ENCODE peak calls at places on chromosomes 12 and 14, in four cellular contexts. One of them, this sample, is unnamed.

GRCh38 chr14:61337893-61338292 is 16.5 kb downstream of the PRKCH start:
- DNase-seq in A549: no peak
- DNase-seq in K562: no peak
- DNase-seq in SK-N-SH: no peak
- DNase-seq in this sample: no peak

GRCh38 chr14:65961004-65961403 is 525.2 kb upstream of the CCDC196 start:
- DNase-seq in A549: peak
- DNase-seq in K562: peak
- DNase-seq in SK-N-SH: peak
- DNase-seq in this sample: peak

GRCh38 chr14:55975281-55975905 is 142.8 kb upstream of the PELI2 start:
- DNase-seq in A549: no peak
- DNase-seq in K562: no peak
- DNase-seq in SK-N-SH: no peak
- DNase-seq in this sample: no peak

GRCh38 chr14:75295491-75296338 is 17.1 kb downstream of the FOS start:
- DNase-seq in A549: peak
- DNase-seq in K562: peak
- DNase-seq in SK-N-SH: peak
- DNase-seq in this sample: no peak

GRCh38 chr12:12267801-12268200 is 957 bp upstream of the LRP6 start:
- DNase-seq in A549: peak
- DNase-seq in K562: no peak
- DNase-seq in SK-N-SH: peak
- DNase-seq in this sample: no peak

GRCh38 chr12:116366824-116367223 is 89.3 kb upstream of the MED13L start:
- DNase-seq in A549: no peak
- DNase-seq in K562: no peak
- DNase-seq in SK-N-SH: no peak
- DNase-seq in this sample: no peak

GRCh38 chr12:48969847-48970701 is 1.5 kb downstream of the WNT10B start:
- DNase-seq in A549: no peak
- DNase-seq in K562: peak
- DNase-seq in SK-N-SH: peak
- DNase-seq in this sample: no peak

GRCh38 chr14:100677925-100678765 is 48.5 kb upstream of the DLK1 start:
- DNase-seq in A549: no peak
- DNase-seq in K562: peak
- DNase-seq in SK-N-SH: peak
- DNase-seq in this sample: no peak

GRCh38 chr14:22178330-22178981 is 410.6 kb downstream of the DAD1 start:
- DNase-seq in A549: no peak
- DNase-seq in K562: no peak
- DNase-seq in SK-N-SH: no peak
- DNase-seq in this sample: no peak

GRCh38 chr12:107398101-107398500 is 287.5 kb upstream of the PWP1 start:
- DNase-seq in A549: no peak
- DNase-seq in K562: no peak
- DNase-seq in SK-N-SH: peak
- DNase-seq in this sample: no peak

GRCh38 chr12:95857799-95858198 is 953 bp upstream of the SNRPF start:
- DNase-seq in A549: no peak
- DNase-seq in K562: no peak
- DNase-seq in SK-N-SH: no peak
- DNase-seq in this sample: no peak

GRCh38 chr12:29818925-29819324 is 35.2 kb upstream of the TMTC1 start:
- DNase-seq in A549: no peak
- DNase-seq in K562: no peak
- DNase-seq in SK-N-SH: no peak
- DNase-seq in this sample: no peak

GRCh38 chr12:55997535-55997859 is 421 bp downstream of the SUOX start:
- DNase-seq in A549: no peak
- DNase-seq in K562: no peak
- DNase-seq in SK-N-SH: no peak
- DNase-seq in this sample: no peak

GRCh38 chr12:70327541-70327940 is 38.5 kb upstream of the KCNMB4 start:
- DNase-seq in A549: no peak
- DNase-seq in K562: no peak
- DNase-seq in SK-N-SH: no peak
- DNase-seq in this sample: no peak

GRCh38 chr14:34971381-34971780 is 11.4 kb upstream of the SRP54 start:
- DNase-seq in A549: no peak
- DNase-seq in K562: no peak
- DNase-seq in SK-N-SH: no peak
- DNase-seq in this sample: no peak

GRCh38 chr14:92310776-92311375 is 12.1 kb upstream of the SLC24A4 start:
- DNase-seq in A549: no peak
- DNase-seq in K562: no peak
- DNase-seq in SK-N-SH: no peak
- DNase-seq in this sample: no peak

GRCh38 chr12:27779416-27779815 is 617 bp upstream of the KLHL42 start:
- DNase-seq in A549: peak
- DNase-seq in K562: no peak
- DNase-seq in SK-N-SH: peak
- DNase-seq in this sample: no peak

GRCh38 chr12:131231194-131231980 is 277.7 kb downstream of the ADGRD1 start:
- DNase-seq in A549: no peak
- DNase-seq in K562: peak
- DNase-seq in SK-N-SH: no peak
- DNase-seq in this sample: no peak

GRCh38 chr12:124523071-124523470 is 44.3 kb downstream of the NCOR2 start:
- DNase-seq in A549: no peak
- DNase-seq in K562: no peak
- DNase-seq in SK-N-SH: no peak
- DNase-seq in this sample: no peak

GRCh38 chr12:20716037-20716436 is 20.9 kb downstream of the SLCO1C1 start:
- DNase-seq in A549: no peak
- DNase-seq in K562: no peak
- DNase-seq in SK-N-SH: no peak
- DNase-seq in this sample: no peak

GRCh38 chr14:60008042-60008441 is 83.7 kb upstream of the PCNX4 start:
- DNase-seq in A549: no peak
- DNase-seq in K562: no peak
- DNase-seq in SK-N-SH: no peak
- DNase-seq in this sample: no peak

GRCh38 chr12:47328831-47329545 is 249.2 kb upstream of the AMIGO2 start:
- DNase-seq in A549: no peak
- DNase-seq in K562: no peak
- DNase-seq in SK-N-SH: no peak
- DNase-seq in this sample: no peak

GRCh38 chr12:124680863-124681778 is 113.7 kb upstream of the NCOR2 start:
- DNase-seq in A549: peak
- DNase-seq in K562: peak
- DNase-seq in SK-N-SH: peak
- DNase-seq in this sample: peak

GRCh38 chr12:57224973-57225679 is 4.4 kb upstream of the SHMT2 start:
- DNase-seq in A549: no peak
- DNase-seq in K562: no peak
- DNase-seq in SK-N-SH: no peak
- DNase-seq in this sample: peak

GRCh38 chr12:124832856-124833255 is 30.8 kb downstream of the SCARB1 start:
- DNase-seq in A549: no peak
- DNase-seq in K562: no peak
- DNase-seq in SK-N-SH: no peak
- DNase-seq in this sample: no peak

GRCh38 chr12:52461693-52462092 is 9.7 kb upstream of the KRT6B start:
- DNase-seq in A549: no peak
- DNase-seq in K562: no peak
- DNase-seq in SK-N-SH: no peak
- DNase-seq in this sample: no peak

GRCh38 chr12:53047221-53048032 is 2.4 kb upstream of the TNS2 start:
- DNase-seq in A549: peak
- DNase-seq in K562: peak
- DNase-seq in SK-N-SH: peak
- DNase-seq in this sample: peak

GRCh38 chr14:74062809-74063150 is 21.5 kb downstream of the ALDH6A1 start:
- DNase-seq in A549: no peak
- DNase-seq in K562: no peak
- DNase-seq in SK-N-SH: no peak
- DNase-seq in this sample: no peak

GRCh38 chr12:69534389-69534822 is 50.9 kb upstream of the CCT2 start:
- DNase-seq in A549: peak
- DNase-seq in K562: no peak
- DNase-seq in SK-N-SH: no peak
- DNase-seq in this sample: no peak

GRCh38 chr14:35879654-35880249 is 53.6 kb downstream of the BRMS1L start:
- DNase-seq in A549: peak
- DNase-seq in K562: no peak
- DNase-seq in SK-N-SH: peak
- DNase-seq in this sample: no peak

GRCh38 chr14:83255727-83256090 is 1722.1 kb upstream of the SEL1L start:
- DNase-seq in A549: no peak
- DNase-seq in K562: no peak
- DNase-seq in SK-N-SH: no peak
- DNase-seq in this sample: no peak
- H3K4me2 ChIP-seq in A549: no peak
- H3K4me2 ChIP-seq in K562: no peak
- H3K4me2 ChIP-seq in SK-N-SH: no peak
- H3K4me2 ChIP-seq in this sample: no peak

DNA sequence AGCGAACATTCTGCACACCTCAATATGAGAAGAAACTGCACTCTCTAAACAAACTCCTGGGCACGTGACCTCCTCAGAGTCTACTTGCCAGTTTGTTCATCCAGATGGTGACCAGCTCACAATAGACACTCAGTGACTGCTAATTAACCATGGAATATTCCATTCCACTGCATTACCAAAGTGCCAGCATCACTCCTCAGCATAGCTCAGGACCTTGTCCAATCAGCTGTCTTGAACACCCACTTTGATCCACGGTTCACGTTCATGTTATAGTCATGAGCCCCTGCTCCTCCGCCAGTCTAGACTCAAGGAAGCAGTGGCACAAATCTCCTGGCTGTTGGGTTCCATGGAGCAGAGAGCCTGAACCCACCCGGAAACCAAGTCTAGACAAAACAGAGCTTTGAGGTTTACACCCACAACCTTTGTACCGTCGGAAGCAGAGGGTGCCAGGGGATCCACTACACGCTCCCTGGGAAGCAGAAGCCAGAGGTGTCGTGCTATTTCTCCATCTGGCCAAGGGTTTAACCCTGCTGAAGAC is 285.3 kb downstream of the ZFP36L1 start:
- DNase-seq in A549: no peak
- DNase-seq in K562: no peak
- DNase-seq in SK-N-SH: no peak
- DNase-seq in this sample: no peak
- TF ChIP-seq CHD2 in A549: no peak
- TF ChIP-seq CHD2 in K562: no peak
- TF ChIP-seq CHD2 in SK-N-SH: no peak
- TF ChIP-seq CHD2 in this sample: no peak

DNA sequence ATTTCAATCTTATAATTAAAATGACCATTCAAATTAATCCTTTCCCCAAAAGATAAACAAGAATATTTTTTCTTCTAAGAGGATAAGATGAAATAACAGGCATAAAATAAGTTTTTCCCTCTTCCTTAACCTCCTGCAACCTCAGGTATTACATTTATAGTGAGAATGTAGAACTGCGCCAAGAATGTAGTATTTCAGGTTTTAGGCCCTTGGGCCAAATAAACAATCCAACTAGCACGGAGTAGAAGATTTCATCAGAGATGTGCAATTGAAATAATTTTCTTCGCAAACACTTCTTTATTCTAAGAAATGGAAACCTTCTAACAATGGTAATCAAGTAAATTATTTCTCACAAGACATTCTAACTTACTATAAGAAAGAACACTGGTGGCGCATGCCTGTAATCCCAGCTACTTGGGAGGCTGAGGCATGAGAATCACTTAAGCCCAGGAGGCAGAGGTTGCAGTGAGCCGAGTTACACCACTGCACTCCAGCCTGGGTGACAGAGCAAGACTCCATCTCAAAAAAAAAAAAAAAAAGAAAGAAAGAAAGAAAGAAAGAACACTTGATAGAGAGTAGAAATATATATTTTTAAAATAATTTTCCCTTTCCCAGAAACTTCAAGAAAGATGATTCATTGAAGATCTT is 100.8 kb downstream of the TAOK3 start:
- DNase-seq in A549: no peak
- DNase-seq in K562: no peak
- DNase-seq in SK-N-SH: no peak
- DNase-seq in this sample: no peak
- H3K4me2 ChIP-seq in A549: no peak
- H3K4me2 ChIP-seq in K562: no peak
- H3K4me2 ChIP-seq in SK-N-SH: no peak
- H3K4me2 ChIP-seq in this sample: no peak

GRCh38 chr14:96094656-96095055 is 55.5 kb downstream of the C14orf132 start:
- DNase-seq in A549: no peak
- DNase-seq in K562: no peak
- DNase-seq in SK-N-SH: no peak
- DNase-seq in this sample: no peak
- TF ChIP-seq CHD2 in A549: no peak
- TF ChIP-seq CHD2 in K562: no peak
- TF ChIP-seq CHD2 in SK-N-SH: no peak
- TF ChIP-seq CHD2 in this sample: no peak

This sample was measured in H1.